ENCODE peak calls at places on chromosomes 13 and 19, in six cellular contexts. I is NCI-H1105; D is MG63; L is stimulated activated naive CD4-positive, alpha-beta T cell treated with Interleukin-2 at 50 U/mL for 16 hours; F is stimulated activated CD4-positive, alpha-beta T cell treated with anti-CD3 and anti-CD28 coated beads, Interleukin-1b, Interleukin-23, amount 100 ng/mL, for 48 hours; G is AG04450. U is an unnamed sample.

GRCh38 chr13:94249512-94249911 is 230.0 kb downstream of the DCT start:
- DNase-seq in I (no peak), D (peak), L (no peak), F (no peak), G (peak), U (no peak)

GRCh38 chr19:16016226-16017137 is 59.8 kb upstream of the TPM4 start:
- DNase-seq in I (no peak), D (no peak), L (no peak), F (no peak), G (no peak), U (no peak)

GRCh38 chr19:5603626-5604025 is 18.9 kb downstream of the SAFB2 start:
- DNase-seq in I (no peak), D (no peak), L (no peak), F (no peak), G (no peak), U (no peak)

GRCh38 chr19:347946-348861 is 3.6 kb upstream of the MIER2 start:
- DNase-seq in I (no peak), D (peak), L (no peak), F (no peak), G (no peak), U (no peak)

GRCh38 chr13:20424959-20425358 is 100.7 kb downstream of the CRYL1 start:
- DNase-seq in I (no peak), D (no peak), L (no peak), F (no peak), G (peak), U (no peak)

GRCh38 chr19:17909017-17909732 is 23.6 kb upstream of the CCDC124 start:
- DNase-seq in I (no peak), D (no peak), L (no peak), F (no peak), G (no peak), U (no peak)

GRCh38 chr13:111954681-111955411 is 112.1 kb upstream of the SOX1 start:
- DNase-seq in I (no peak), D (no peak), L (no peak), F (no peak), G (no peak), U (peak)

GRCh38 chr19:13844130-13844631 is 32.8 kb upstream of the NANOS3 start:
- DNase-seq in I (no peak), D (no peak), L (no peak), F (no peak), G (no peak), U (peak)

GRCh38 chr19:36113895-36114762 is 546 bp downstream of the POLR2I start:
- DNase-seq in I (peak), D (peak), L (no peak), F (peak), G (no peak), U (no peak)

GRCh38 chr19:15422311-15423075 is 3.7 kb upstream of the AKAP8L start:
- DNase-seq in I (no peak), D (no peak), L (no peak), F (no peak), G (no peak), U (no peak)

GRCh38 chr13:29976535-29976934 is 126.1 kb upstream of the UBL3 start:
- DNase-seq in I (no peak), D (no peak), L (no peak), F (no peak), G (no peak), U (no peak)

GRCh38 chr19:13981988-13982501 is 24.1 kb downstream of the RFX1 start:
- DNase-seq in I (no peak), D (no peak), L (no peak), F (no peak), G (no peak), U (no peak)

GRCh38 chr13:112928958-112929777 is 39.8 kb upstream of the MCF2L start:
- DNase-seq in I (peak), D (no peak), L (no peak), F (no peak), G (no peak), U (no peak)

GRCh38 chr13:60351816-60352215 is 45.2 kb upstream of the TDRD3 start:
- DNase-seq in I (no peak), D (no peak), L (no peak), F (no peak), G (no peak), U (no peak)

GRCh38 chr13:80173224-80173623 is 167.7 kb downstream of the SPRY2 start:
- DNase-seq in I (no peak), D (no peak), L (no peak), F (no peak), G (no peak), U (no peak)

GRCh38 chr13:111908981-111909380 is 158.0 kb upstream of the SOX1 start:
- DNase-seq in I (no peak), D (no peak), L (no peak), F (no peak), G (no peak), U (no peak)

U was measured in suprapubic skin.